ENCODE peak calls at places on chromosomes 12 and 14, in seven cellular contexts. B is osteoblast, J is endodermal cell, V is PC-3, T is heart left ventricle, G is Peyer's patch, Q is uterus. F is an unnamed sample.
A peak's percentile ranks its signal among the peaks of the same experiment; 100 is the strongest.

GRCh38 chr12:64900540-64900939 is 76.1 kb downstream of the TBC1D30 start:
- DNase-seq in B (no peak), J (no peak), V (peak; percentile 88), Q (no peak), G (no peak), T (no peak), F (no peak)

GRCh38 chr12:91913124-91913523 is 232.5 kb downstream of the BTG1 start:
- DNase-seq in Q (no peak), G (no peak), B (no peak), J (no peak), T (no peak), V (no peak), F (no peak)

GRCh38 chr12:91133871-91134270 is 22.6 kb upstream of the LUM start:
- DNase-seq in Q (no peak), G (no peak), T (no peak), J (no peak), B (no peak), V (no peak), F (no peak)

GRCh38 chr12:65611396-65611795 is 212.9 kb upstream of the HMGA2 start:
- DNase-seq in V (no peak), T (no peak), J (no peak), B (no peak), G (no peak), Q (no peak), F (no peak)

GRCh38 chr12:54680374-54680773 is 32.2 kb upstream of the DCD start:
- DNase-seq in V (peak; percentile 54), J (peak; percentile 96), B (no peak), Q (no peak), T (no peak), G (no peak), F (no peak)

GRCh38 chr12:31732926-31733548 is 4.2 kb upstream of the AMN1 start:
- DNase-seq in B (peak; percentile 19), T (no peak), J (peak; percentile 87), G (no peak), Q (no peak), V (peak; percentile 91), F (no peak)

GRCh38 chr14:73240816-73241480 is 3.6 kb downstream of the PAPLN start:
- DNase-seq in Q (no peak), B (peak; percentile 64), V (no peak), G (peak; percentile 49), J (peak; percentile 39), T (no peak), F (peak; percentile 59)

GRCh38 chr14:21626491-21627230 is 8.1 kb downstream of the OR10G2 start:
- DNase-seq in G (no peak), J (no peak), B (no peak), V (peak; percentile 25), Q (no peak), T (no peak), F (no peak)

GRCh38 chr14:58426819-58427288 is 477 bp downstream of the TIMM9 start:
- DNase-seq in B (peak; percentile 71), T (peak; percentile 67), V (no peak), G (peak; percentile 56), Q (peak; percentile 43), J (peak; percentile 87), F (no peak)

GRCh38 chr12:129753596-129753995 is 150.2 kb downstream of the TMEM132D start:
- DNase-seq in V (no peak), Q (no peak), T (no peak), J (no peak), B (no peak), G (no peak), F (no peak)

GRCh38 chr12:53696655-53697321 is 20.9 kb upstream of the ATP5MC2 start:
- DNase-seq in T (no peak), G (no peak), J (no peak), Q (no peak), V (no peak), B (no peak), F (no peak)

GRCh38 chr12:8027856-8028255 is 4.7 kb upstream of the FOXJ2 start:
- DNase-seq in J (no peak), Q (no peak), T (no peak), V (no peak), G (no peak), B (peak; percentile 22), F (no peak)

GRCh38 chr12:3606101-3606500 is 115.1 kb downstream of the PRMT8 start:
- DNase-seq in B (no peak), G (no peak), V (no peak), J (no peak), T (no peak), Q (no peak), F (no peak)

GRCh38 chr14:65279958-65280357 is 132.6 kb upstream of the FUT8 start:
- DNase-seq in T (no peak), V (no peak), Q (no peak), J (no peak), B (no peak), G (no peak), F (no peak)

GRCh38 chr12:41365653-41366131 is 177.6 kb downstream of the PDZRN4 start:
- DNase-seq in T (no peak), J (peak; percentile 66), B (no peak), V (no peak), Q (no peak), G (no peak), F (no peak)

GRCh38 chr12:23954332-23954731 is 4.9 kb upstream of the SOX5 start:
- DNase-seq in J (no peak), B (no peak), G (no peak), T (no peak), Q (no peak), V (no peak), F (no peak)

GRCh38 chr12:124545508-124546418 is 21.6 kb downstream of the NCOR2 start:
- DNase-seq in J (no peak), Q (no peak), V (no peak), T (no peak), G (peak; percentile 58), B (peak; percentile 98), F (no peak)

GRCh38 chr14:90808759-90809529 is 7.3 kb downstream of the TTC7B start:
- DNase-seq in Q (no peak), G (no peak), V (no peak), B (peak; percentile 92), T (no peak), J (no peak), F (no peak)

GRCh38 chr14:64337901-64338615 is 43.9 kb upstream of the ESR2 start:
- DNase-seq in Q (peak; percentile 37), J (peak; percentile 85), G (peak; percentile 46), T (peak; percentile 39), B (peak; percentile 72), V (peak; percentile 71), F (peak; percentile 81)

GRCh38 chr14:70061108-70061507 is 127.6 kb downstream of the SLC8A3 start:
- DNase-seq in T (no peak), B (no peak), G (no peak), J (no peak), V (peak; percentile 56), Q (no peak), F (no peak)

GRCh38 chr12:106118-106561 is 39.6 kb downstream of the IQSEC3 start:
- DNase-seq in T (no peak), J (peak; percentile 91), B (no peak), V (no peak), G (peak; percentile 48), Q (no peak), F (no peak)

GRCh38 chr14:75911883-75912282 is 69.9 kb downstream of the TGFB3 start:
- DNase-seq in Q (no peak), T (no peak), G (no peak), B (no peak), J (peak; percentile 92), V (no peak), F (no peak)

GRCh38 chr14:62497708-62498107 is 547.5 kb downstream of the KCNH5 start:
- DNase-seq in T (no peak), B (no peak), V (no peak), J (no peak), Q (no peak), G (no peak), F (no peak)

GRCh38 chr14:48008646-48009045 is 333.2 kb upstream of the MDGA2 start:
- DNase-seq in V (no peak), J (peak; percentile 53), Q (no peak), T (no peak), B (no peak), G (no peak), F (no peak)

GRCh38 chr12:111881712-111882111 is 39.7 kb downstream of the MAPKAPK5 start:
- DNase-seq in V (no peak), T (no peak), B (no peak), G (no peak), J (no peak), Q (no peak), F (no peak)

GRCh38 chr14:68662395-68662794 is 130.5 kb downstream of the ZFP36L1 start:
- DNase-seq in V (no peak), G (no peak), T (no peak), B (no peak), Q (no peak), J (no peak), F (peak; percentile 19)
- H3K4me1 ChIP-seq in V (peaks cover 4% of the 10 kb centered on the region), G (no peaks in the 10 kb centered on the region), T (peaks cover 47% of the 10 kb centered on the region), B (peaks cover 39% of the 10 kb centered on the region), Q (peaks cover 30% of the 10 kb centered on the region), J (peaks cover 5% of the 10 kb centered on the region), F (no peaks in the 10 kb centered on the region)

DNA sequence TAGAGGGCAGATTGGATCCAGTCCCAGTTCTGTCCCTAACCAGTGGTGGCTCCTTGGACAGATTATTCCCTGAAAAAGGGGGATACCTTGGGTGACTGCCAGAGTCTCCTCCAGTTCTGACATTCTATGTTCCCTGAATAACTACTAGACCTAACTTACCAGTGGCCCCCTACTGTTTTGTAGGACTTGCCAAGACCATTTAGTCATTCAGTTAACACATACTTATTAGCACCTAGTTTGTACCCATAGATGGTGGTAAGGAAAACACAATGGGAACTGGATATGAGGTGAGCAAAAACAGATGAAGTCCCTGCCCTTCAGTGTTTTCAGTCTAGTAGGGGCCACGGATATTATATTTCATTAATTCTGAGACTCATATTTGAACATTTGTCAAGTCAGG is 3.5 kb downstream of the PRPF40B start:
- DNase-seq in G (no peak), J (peak; percentile 53), B (no peak), T (no peak), V (no peak), Q (no peak), F (peak; percentile 1)
- H3K4me3 ChIP-seq in G (no peak overlapping the region), J (no peak overlapping the region), B (no peak overlapping the region), T (no peak overlapping the region), V (no peak overlapping the region), Q (no peak overlapping the region), F (no peak overlapping the region)

GRCh38 chr12:14416658-14417057 is 51.2 kb downstream of the ATF7IP start:
- DNase-seq in Q (no peak), T (no peak), V (peak; percentile 50), G (no peak), B (peak; percentile 39), J (peak; percentile 69), F (no peak)
- TF ChIP-seq CTCF in Q (no peak), T (no peak), V (no peak), G (no peak), B (peak; percentile 40), J (peak; percentile 35), F (peak; percentile 25)

GRCh38 chr12:71764587-71765321 is 10.1 kb downstream of the RAB21 start:
- DNase-seq in V (no peak), T (no peak), B (no peak), J (no peak), G (no peak), Q (no peak), F (no peak)

GRCh38 chr12:71768900-71769299 is 14.2 kb downstream of the RAB21 start:
- DNase-seq in G (no peak), J (no peak), T (no peak), Q (no peak), V (no peak), B (no peak), F (no peak)

GRCh38 chr12:71767183-71767582 is 12.5 kb downstream of the RAB21 start:
- DNase-seq in V (no peak), G (no peak), J (no peak), Q (no peak), T (no peak), B (no peak), F (no peak)

GRCh38 chr12:71763682-71764379 is 9.2 kb downstream of the RAB21 start:
- DNase-seq in G (no peak), T (no peak), J (no peak), Q (no peak), B (peak; percentile 45), V (no peak), F (no peak)

GRCh38 chr12:71766202-71766601 is 11.5 kb downstream of the RAB21 start:
- DNase-seq in T (no peak), G (no peak), Q (no peak), J (no peak), B (no peak), V (no peak), F (no peak)
- H3K4me1 ChIP-seq in T (peaks cover 57% of the 10 kb centered on the region), G (no peaks in the 10 kb centered on the region), Q (peaks cover 6% of the 10 kb centered on the region), J (no peaks in the 10 kb centered on the region), B (no peaks in the 10 kb centered on the region), V (no peaks in the 10 kb centered on the region), F (no peaks in the 10 kb centered on the region)